ENCODE peak calls at places on chromosomes 1 and 21, in six cellular contexts. W is H1; I is progenitor cell of endocrine pancreas; Z is activated gamma-delta T cell treated with anti-CD3 and anti-CD28 coated beads, Interleukin-2, amount 50 U/mL, for 16 hours; C is nucleus accumbens; Y is T-helper 17 cell. D is an unnamed sample.

GRCh38 chr1:114764689-114765088 is 6.9 kb upstream of the CSDE1 start:
- DNase-seq in W (no peak), I (no peak), Z (no peak), C (no peak), Y (no peak), D (no peak)

GRCh38 chr1:226679853-226680516 is 59.1 kb downstream of the ITPKB start:
- DNase-seq in W (peak), I (peak), Z (peak), C (peak), Y (peak), D (peak)

GRCh38 chr1:7375329-7375728 is 395.8 kb upstream of the VAMP3 start:
- DNase-seq in W (no peak), I (no peak), Z (no peak), C (no peak), Y (no peak), D (no peak)

GRCh38 chr1:45772971-45773370 is 22.5 kb upstream of the IPP start:
- DNase-seq in W (no peak), I (no peak), Z (no peak), C (no peak), Y (no peak), D (no peak)

GRCh38 chr1:76053021-76053420 is 21.5 kb upstream of the ST6GALNAC3 start:
- DNase-seq in W (peak), I (no peak), Z (no peak), C (no peak), Y (no peak), D (peak)

GRCh38 chr1:7896994-7897393 is 43.6 kb downstream of the TNFRSF9 start:
- DNase-seq in W (no peak), I (no peak), Z (no peak), C (no peak), Y (no peak), D (no peak)

GRCh38 chr21:46634966-46635323 is 529 bp upstream of the PRMT2 start:
- DNase-seq in W (no peak), I (no peak), Z (no peak), C (peak), Y (no peak), D (peak)

GRCh38 chr1:30757196-30757949 is at the start of gene LAPTM5:
- DNase-seq in W (no peak), I (no peak), Z (no peak), C (no peak), Y (peak), D (peak)

GRCh38 chr1:31643976-31644559 is 608 bp downstream of the PEF1 start:
- DNase-seq in W (no peak), I (no peak), Z (no peak), C (no peak), Y (no peak), D (no peak)

GRCh38 chr1:150563340-150564038 is 14.3 kb downstream of the ADAMTSL4 start:
- DNase-seq in W (no peak), I (no peak), Z (no peak), C (no peak), Y (no peak), D (peak)

GRCh38 chr1:206590025-206590834 is 22.0 kb downstream of the EIF2D start:
- DNase-seq in W (no peak), I (no peak), Z (peak), C (no peak), Y (no peak), D (no peak)

GRCh38 chr1:155105604-155106011 is 22.1 kb upstream of the EFNA1 start:
- DNase-seq in W (no peak), I (no peak), Z (no peak), C (no peak), Y (no peak), D (no peak)

D was measured in MG63.